ENCODE peak calls at places on chromosomes 16 and 17, in six cellular contexts. O is mammary epithelial cell, E is esophagus muscularis mucosa, X is GM23338, T is upper lobe of left lung, Q is tibial artery. R is an unnamed sample.

GRCh38 chr17:71505200-71505599 is 615.6 kb upstream of the SOX9 start:
- DNase-seq in E (no peak), X (no peak), Q (no peak), T (no peak), O (peak), R (no peak)

GRCh38 chr17:18225562-18226283 is at the start of gene LLGL1:
- DNase-seq in O (no peak), E (no peak), T (no peak), Q (peak), X (no peak), R (no peak)

GRCh38 chr17:8935194-8935593 is 30.3 kb downstream of the PIK3R5 start:
- DNase-seq in T (no peak), Q (no peak), O (peak), X (peak), E (no peak), R (no peak)

GRCh38 chr16:17204248-17205043 is 266.3 kb downstream of the XYLT1 start:
- DNase-seq in T (no peak), O (no peak), X (no peak), Q (no peak), E (no peak), R (no peak)

GRCh38 chr16:25264599-25264998 is 7.0 kb upstream of the ZKSCAN2 start:
- DNase-seq in O (no peak), X (peak), T (no peak), Q (no peak), E (no peak), R (no peak)

GRCh38 chr17:4721203-4722135 is 9.8 kb upstream of the MED11 start:
- DNase-seq in O (no peak), E (no peak), X (no peak), Q (no peak), T (peak), R (peak)

GRCh38 chr16:85546585-85547447 is 66.3 kb upstream of the GSE1 start:
- DNase-seq in O (no peak), Q (no peak), E (no peak), X (no peak), T (no peak), R (no peak)

GRCh38 chr17:17017343-17018014 is 24.8 kb upstream of the MPRIP start:
- DNase-seq in Q (peak), O (no peak), T (no peak), E (no peak), X (no peak), R (no peak)

GRCh38 chr17:76266244-76266938 is 1.2 kb downstream of the UBALD2 start:
- DNase-seq in E (no peak), T (no peak), X (no peak), Q (no peak), O (no peak), R (no peak)

GRCh38 chr17:40329981-40330794 is 21.2 kb downstream of the RARA start:
- DNase-seq in E (no peak), T (no peak), X (no peak), Q (peak), O (no peak), R (peak)

GRCh38 chr17:17849147-17849820 is 12.5 kb upstream of the SREBF1 start:
- DNase-seq in E (no peak), X (no peak), T (no peak), O (no peak), Q (peak), R (no peak)

GRCh38 chr17:72539981-72540897 is 419.4 kb downstream of the SOX9 start:
- DNase-seq in T (peak), Q (peak), E (no peak), O (peak), X (peak), R (peak)

GRCh38 chr16:68267612-68268405 is 3.5 kb downstream of the SLC7A6 start:
- DNase-seq in O (no peak), E (no peak), T (no peak), X (peak), Q (no peak), R (no peak)
- H3K4me3 ChIP-seq in O (no peak), E (no peak), T (no peak), X (peak), Q (no peak), R (no peak)

DNA sequence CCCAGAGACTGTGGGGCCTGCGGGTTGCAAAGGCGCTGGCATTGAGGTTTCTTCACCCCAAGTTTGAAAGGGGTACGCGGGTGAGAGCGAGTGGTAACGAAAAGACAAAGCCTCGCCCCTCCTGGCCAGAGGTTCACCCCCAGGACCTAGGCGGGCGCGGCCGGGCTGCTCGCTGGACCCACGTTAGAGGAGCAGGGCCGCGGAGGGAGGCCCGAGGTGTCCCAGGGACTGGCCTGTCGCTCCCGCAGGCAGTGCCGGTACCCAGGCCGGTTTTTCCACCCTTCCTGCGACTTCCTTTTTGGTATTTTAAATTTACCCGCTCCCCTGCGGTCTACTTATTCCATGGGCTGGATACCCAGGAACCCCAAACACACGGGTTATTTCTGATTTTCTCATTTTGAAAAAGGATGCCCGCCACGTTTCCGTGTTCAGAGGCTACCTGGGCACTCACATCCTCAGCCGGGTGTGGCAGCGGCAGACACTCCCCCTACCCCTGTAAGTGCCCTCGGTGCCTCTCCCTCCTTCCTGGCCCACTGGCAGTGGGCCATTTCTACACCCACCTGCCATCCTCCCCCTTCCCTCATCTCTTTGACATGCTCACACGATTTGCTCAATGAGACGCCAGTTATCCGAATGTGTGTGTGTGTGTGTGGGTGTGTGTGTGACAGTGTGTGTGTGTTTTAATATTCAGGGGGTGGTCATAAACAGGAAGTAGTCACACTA is 1.6 kb upstream of the FOXL1 start:
- DNase-seq in Q (peak), O (peak), X (peak), T (peak), E (no peak), R (no peak)
- H3K4me3 ChIP-seq in Q (peak), O (peak), X (peak), T (peak), E (peak), R (no peak)

DNA sequence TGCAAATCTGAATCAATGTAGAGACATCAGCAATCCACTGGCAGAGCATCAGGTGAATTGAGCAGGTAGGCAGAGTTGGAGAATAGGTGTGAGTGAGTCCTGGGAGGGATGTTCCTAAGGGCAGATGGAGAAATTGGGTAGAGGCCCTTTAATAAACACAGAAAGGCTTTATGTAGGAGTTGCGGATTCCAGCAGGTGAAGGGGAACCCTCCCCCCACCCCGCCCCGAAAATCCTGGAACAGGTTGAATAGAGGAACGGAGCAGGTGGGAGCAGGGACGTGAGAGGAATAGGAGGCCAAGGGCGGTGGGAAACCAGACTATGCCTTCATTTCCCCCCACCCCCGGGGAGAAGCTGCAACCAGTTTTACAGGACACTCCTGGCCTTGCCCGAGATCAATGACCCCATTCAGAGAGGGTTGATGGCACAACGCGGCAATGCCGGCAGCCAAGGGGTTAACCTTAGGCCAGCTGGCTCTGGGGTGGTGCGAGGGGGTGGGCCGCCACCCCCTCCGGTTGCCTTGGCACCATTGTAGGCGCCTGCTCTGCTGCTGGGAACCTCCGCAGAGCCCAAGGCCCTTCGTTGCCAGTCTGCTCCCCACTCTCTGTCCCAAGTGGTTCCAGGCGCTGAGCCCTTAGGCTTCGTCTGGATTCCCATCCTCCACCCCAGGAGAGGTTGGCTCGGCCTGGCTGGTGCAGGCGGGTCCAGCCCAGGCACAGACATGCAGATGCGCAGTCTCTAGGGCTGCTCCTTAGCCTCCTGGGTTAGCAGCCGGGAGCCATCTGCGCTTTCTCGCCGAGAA is 814 bp upstream of the RUNDC3A start:
- DNase-seq in Q (no peak), O (peak), T (peak), X (peak), E (no peak), R (no peak)
- H3K4me3 ChIP-seq in Q (peak), O (peak), T (peak), X (peak), E (peak), R (no peak)

DNA sequence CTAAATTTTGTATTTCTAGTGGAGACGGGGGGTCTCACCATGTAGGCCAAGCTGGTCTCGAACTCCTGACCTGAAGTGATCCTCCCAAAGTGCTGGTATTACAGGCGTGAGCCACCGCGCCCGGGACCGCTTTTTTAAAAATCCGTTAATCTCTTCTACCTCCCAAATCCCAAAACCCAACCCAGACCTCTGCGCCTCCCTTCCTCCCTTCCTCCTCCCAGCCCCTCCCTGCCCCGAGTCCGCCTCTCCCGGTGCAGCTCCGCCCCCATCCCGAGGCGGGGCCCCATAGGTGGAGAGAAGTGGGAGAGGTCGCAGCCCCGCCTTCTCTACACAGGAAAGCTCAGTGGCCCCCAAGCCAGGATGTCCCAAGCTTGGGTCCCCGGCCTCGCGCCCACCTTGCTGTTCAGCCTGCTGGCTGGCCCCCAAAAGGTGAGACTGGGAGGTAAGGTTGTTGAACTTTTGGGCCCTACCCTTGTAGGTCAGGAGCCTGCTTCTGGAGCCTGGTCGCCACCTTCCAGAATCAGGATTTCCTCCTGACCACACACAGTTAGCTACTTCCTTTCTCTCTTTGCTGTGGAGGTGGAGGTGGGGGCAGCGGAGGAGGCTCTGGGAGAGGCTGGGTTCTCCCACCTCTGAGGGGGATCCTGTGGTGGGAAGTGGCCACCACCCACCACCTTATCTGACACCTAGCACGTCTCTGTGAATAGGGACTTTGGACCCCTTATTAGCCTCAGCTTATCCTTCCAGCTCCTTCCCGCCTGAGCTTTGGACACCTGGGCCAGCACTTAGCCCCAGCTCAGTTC is at the start of gene TMEM92:
- DNase-seq in T (peak), Q (peak), X (peak), O (no peak), E (no peak), R (no peak)
- H3K4me3 ChIP-seq in T (peak), Q (peak), X (peak), O (peak), E (peak), R (peak)

GRCh38 chr17:66506641-66507040 is 204.2 kb downstream of the PRKCA start:
- DNase-seq in Q (no peak), X (no peak), T (no peak), O (no peak), E (no peak), R (no peak)

GRCh38 chr17:66508896-66509843 is 206.8 kb downstream of the PRKCA start:
- DNase-seq in X (no peak), Q (no peak), O (peak), T (no peak), E (no peak), R (no peak)

GRCh38 chr17:66509913-66510312 is 207.5 kb downstream of the PRKCA start:
- DNase-seq in X (no peak), T (no peak), Q (no peak), O (no peak), E (no peak), R (no peak)

GRCh38 chr17:66507982-66508760 is 205.8 kb downstream of the PRKCA start:
- DNase-seq in O (no peak), T (no peak), E (no peak), X (no peak), Q (no peak), R (no peak)

DNA sequence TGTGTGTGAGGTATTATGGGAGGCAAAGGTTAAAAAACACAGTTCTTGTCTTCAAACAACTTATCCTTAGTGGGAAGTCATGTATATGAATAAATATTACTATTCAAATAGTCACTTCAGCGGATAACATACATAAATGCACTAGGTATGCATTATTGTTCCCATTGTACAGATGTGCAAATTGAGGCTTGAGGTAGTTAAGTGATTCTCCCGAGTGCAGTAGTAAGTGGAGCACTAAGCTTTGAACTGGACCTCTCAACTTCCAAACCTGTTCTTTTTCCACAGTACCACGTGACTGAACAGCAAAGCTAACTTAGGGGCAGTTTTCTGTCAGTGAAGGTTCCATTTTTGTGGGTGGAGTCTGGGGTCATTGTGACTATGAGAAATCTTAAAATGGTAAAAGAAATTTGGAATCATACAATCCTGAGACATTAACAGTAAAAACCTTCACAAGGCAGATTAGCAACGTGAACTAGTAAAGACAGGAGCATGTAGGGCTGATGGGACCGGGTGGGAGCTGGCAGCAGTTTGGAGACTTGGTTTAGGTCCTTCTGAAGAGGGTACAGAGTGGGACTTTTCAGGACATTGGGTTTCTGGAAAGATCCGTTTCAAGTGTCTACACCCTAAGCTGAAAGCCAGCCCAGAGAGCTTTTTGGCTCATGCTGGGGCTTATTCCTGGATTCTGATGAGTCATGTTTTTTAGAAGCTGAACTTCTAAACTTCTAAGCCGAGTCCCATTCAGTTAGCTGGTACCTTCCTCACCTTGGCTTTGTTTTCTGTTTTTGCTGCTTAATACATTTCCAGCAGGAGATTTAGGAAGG is 204.9 kb downstream of the PRKCA start:
- DNase-seq in Q (no peak), O (peak), T (no peak), E (no peak), X (no peak), R (no peak)
- H3K4me3 ChIP-seq in Q (no peak), O (no peak), T (no peak), E (no peak), X (no peak), R (no peak)

GRCh38 chr17:70271200-70271599 is 101.9 kb downstream of the KCNJ2 start:
- DNase-seq in X (no peak), O (no peak), E (no peak), T (no peak), Q (no peak), R (no peak)

GRCh38 chr17:70268383-70268782 is 99.1 kb downstream of the KCNJ2 start:
- DNase-seq in Q (no peak), X (no peak), T (no peak), O (no peak), E (no peak), R (no peak)

GRCh38 chr17:70274255-70274654 is 104.9 kb downstream of the KCNJ2 start:
- DNase-seq in Q (no peak), X (no peak), T (no peak), E (no peak), O (no peak), R (no peak)

GRCh38 chr17:70271672-70272071 is 102.3 kb downstream of the KCNJ2 start:
- DNase-seq in Q (no peak), T (peak), O (peak), E (no peak), X (no peak), R (no peak)

DNA sequence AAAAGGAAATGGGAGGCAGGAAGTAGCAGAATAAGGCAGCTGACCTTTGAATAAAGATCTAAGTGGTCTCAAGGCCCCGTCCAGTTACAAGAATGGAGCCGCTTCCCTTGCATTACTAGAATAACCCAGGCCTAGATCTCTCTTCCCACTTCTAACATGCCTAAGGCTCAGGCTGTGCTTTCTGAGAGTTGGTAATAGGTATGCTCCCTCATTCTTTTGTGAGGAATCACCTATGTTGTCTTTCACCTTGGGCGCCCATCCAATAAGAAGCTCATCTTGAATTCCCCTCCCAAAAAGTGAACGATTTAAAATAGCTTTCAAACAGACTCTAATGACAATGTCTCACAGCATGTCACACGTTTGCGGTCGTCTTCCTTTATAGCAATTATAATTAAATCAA is 101.2 kb downstream of the KCNJ2 start:
- DNase-seq in X (no peak), Q (no peak), E (no peak), T (no peak), O (no peak), R (no peak)
- H3K4me3 ChIP-seq in X (no peak), Q (no peak), E (no peak), T (no peak), O (no peak), R (no peak)

GRCh38 chr17:45414997-45415881 is 17.4 kb downstream of the ARHGAP27 start:
- DNase-seq in X (no peak), E (no peak), O (no peak), Q (no peak), T (no peak), R (peak)
- H3K4me3 ChIP-seq in X (no peak), E (no peak), O (no peak), Q (no peak), T (no peak), R (no peak)

DNA sequence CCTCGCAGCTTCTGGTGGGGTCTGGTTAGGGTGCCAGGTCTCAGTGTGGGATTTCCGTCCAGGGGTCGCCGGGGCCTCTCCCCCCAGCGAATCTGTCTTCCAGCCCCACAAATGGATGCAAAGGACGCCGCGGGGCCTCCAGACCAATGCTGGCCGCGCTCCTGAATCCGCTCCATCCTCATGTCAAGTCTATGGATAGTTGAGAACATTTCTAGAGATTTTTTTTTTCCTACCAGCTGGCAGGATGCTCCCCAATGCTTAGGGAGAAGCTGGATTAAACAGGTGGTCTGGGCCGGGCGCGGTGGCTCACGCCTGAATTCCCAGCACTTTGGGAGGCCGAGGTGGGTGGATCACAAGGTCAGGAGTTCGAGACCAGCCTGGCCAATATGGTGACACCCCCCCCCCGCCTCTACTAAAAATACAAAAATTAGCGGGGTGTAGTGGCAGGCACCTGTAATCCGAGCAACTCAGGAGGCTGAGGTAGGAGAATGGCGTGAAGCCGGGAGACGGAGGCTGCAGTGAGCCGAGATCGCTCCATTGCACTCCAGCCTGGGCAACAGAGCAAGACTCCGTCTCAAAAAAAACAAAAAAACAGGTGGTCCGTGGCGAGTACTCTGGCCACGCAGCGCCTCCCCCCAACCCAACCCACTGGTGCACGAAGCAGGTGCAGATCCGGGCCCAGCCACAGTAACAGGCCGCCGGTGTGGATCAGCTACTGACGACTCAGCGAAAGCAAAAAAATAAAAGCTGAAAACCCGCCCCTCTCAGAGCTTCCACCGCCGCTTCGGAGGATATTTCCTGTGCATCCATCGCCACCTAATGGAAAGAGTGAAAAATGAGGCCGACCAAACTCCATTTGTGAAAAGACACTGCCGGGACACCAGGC is 1.1 kb upstream of the NXN start:
- DNase-seq in X (peak), Q (peak), E (no peak), T (peak), O (peak), R (no peak)
- H3K4me3 ChIP-seq in X (peak), Q (peak), E (peak), T (peak), O (peak), R (peak)